ENCODE peak calls at places on chromosomes 3 and 15, in eight cellular contexts. L, P, O, F, V, U, S and Q are unnamed samples.

GRCh38 chr15:66652806-66653205 is 49.2 kb upstream of the SMAD6 start:
- DNase-seq in S (no peak), U (no peak), V (no peak), L (no peak), O (no peak), F (no peak), P (no peak), Q (no peak)

GRCh38 chr15:41284425-41285177 is 47.8 kb downstream of the OIP5 start:
- DNase-seq in F (no peak), S (no peak), V (peak), O (peak), U (no peak), L (peak), P (peak), Q (peak)

GRCh38 chr15:90039996-90040395 is 38.9 kb downstream of the ZNF710 start:
- DNase-seq in L (no peak), F (peak), P (no peak), O (no peak), U (no peak), S (no peak), V (no peak), Q (no peak)

GRCh38 chr15:74732846-74733245 is 7.5 kb upstream of the CYP1A1 start:
- DNase-seq in F (no peak), V (no peak), U (no peak), O (no peak), L (no peak), S (no peak), P (no peak), Q (no peak)

GRCh38 chr3:136135039-136135802 is 60.9 kb downstream of the MSL2 start:
- DNase-seq in F (no peak), S (no peak), U (no peak), P (no peak), V (no peak), O (no peak), L (no peak), Q (no peak)

GRCh38 chr3:128787256-128788253 is 61.6 kb downstream of the RAB7A start:
- DNase-seq in U (no peak), F (no peak), V (no peak), S (no peak), P (peak), O (peak), L (peak), Q (peak)

GRCh38 chr15:81000144-81000625 is 538 bp upstream of the TLNRD1 start:
- DNase-seq in F (no peak), P (peak), L (no peak), U (no peak), O (no peak), V (no peak), S (no peak), Q (no peak)

GRCh38 chr3:27488821-27489220 is 4.6 kb upstream of the SLC4A7 start:
- DNase-seq in O (no peak), F (no peak), L (no peak), U (no peak), V (no peak), P (no peak), S (no peak), Q (no peak)

GRCh38 chr3:134291300-134292254 is 40.9 kb upstream of the RYK start:
- DNase-seq in U (no peak), V (no peak), P (peak), O (peak), L (peak), F (no peak), S (no peak), Q (no peak)

GRCh38 chr3:196292281-196292923 is 4.9 kb upstream of the PCYT1A start:
- DNase-seq in O (no peak), F (no peak), V (no peak), P (no peak), S (no peak), U (no peak), L (no peak), Q (no peak)

GRCh38 chr3:46665763-46666470 is 27.6 kb downstream of the ALS2CL start:
- DNase-seq in F (peak), O (no peak), P (no peak), S (no peak), V (no peak), L (no peak), U (no peak), Q (no peak)

GRCh38 chr3:140093742-140094141 is 158.8 kb downstream of the CLSTN2 start:
- DNase-seq in F (no peak), U (no peak), S (no peak), L (peak), V (no peak), P (peak), O (peak), Q (no peak)

GRCh38 chr3:156604064-156604641 is 49.2 kb upstream of the SSR3 start:
- DNase-seq in U (no peak), V (no peak), S (no peak), O (no peak), P (no peak), L (no peak), F (no peak), Q (no peak)